ENCODE peak calls at places on chromosomes 7 and 10, in six cellular contexts. One of them, this sample, is unnamed.

GRCh38 chr10:71750124-71750841 is 23.0 kb downstream of the VSIR start:
- DNase-seq in foreskin fibroblast: no peak
- DNase-seq in stimulated activated CD8-positive, alpha-beta memory T cell treated with anti-CD3 and anti-CD28 coated beads, Interleukin-7, amount 100 ng/mL, for 24 hours: no peak
- DNase-seq in HEK293T: no peak
- DNase-seq in posterior vena cava: no peak
- DNase-seq in activated naive CD4-positive, alpha-beta T cell: no peak
- DNase-seq in this sample: no peak

GRCh38 chr10:26821699-26822542 is 38.8 kb downstream of the ABI1 start:
- DNase-seq in foreskin fibroblast: no peak
- DNase-seq in stimulated activated CD8-positive, alpha-beta memory T cell treated with anti-CD3 and anti-CD28 coated beads, Interleukin-7, amount 100 ng/mL, for 24 hours: no peak
- DNase-seq in HEK293T: no peak
- DNase-seq in posterior vena cava: no peak
- DNase-seq in activated naive CD4-positive, alpha-beta T cell: no peak
- DNase-seq in this sample: no peak

GRCh38 chr10:24762966-24763623 is 39.4 kb upstream of the ARHGAP21 start:
- DNase-seq in foreskin fibroblast: peak
- DNase-seq in stimulated activated CD8-positive, alpha-beta memory T cell treated with anti-CD3 and anti-CD28 coated beads, Interleukin-7, amount 100 ng/mL, for 24 hours: no peak
- DNase-seq in HEK293T: no peak
- DNase-seq in posterior vena cava: no peak
- DNase-seq in activated naive CD4-positive, alpha-beta T cell: no peak
- DNase-seq in this sample: peak

GRCh38 chr10:101837753-101838152 is 5.8 kb downstream of the KCNIP2 start:
- DNase-seq in foreskin fibroblast: no peak
- DNase-seq in stimulated activated CD8-positive, alpha-beta memory T cell treated with anti-CD3 and anti-CD28 coated beads, Interleukin-7, amount 100 ng/mL, for 24 hours: no peak
- DNase-seq in HEK293T: no peak
- DNase-seq in posterior vena cava: no peak
- DNase-seq in activated naive CD4-positive, alpha-beta T cell: no peak
- DNase-seq in this sample: no peak

GRCh38 chr7:22420973-22421635 is 64.2 kb upstream of the RAPGEF5 start:
- DNase-seq in foreskin fibroblast: no peak
- DNase-seq in stimulated activated CD8-positive, alpha-beta memory T cell treated with anti-CD3 and anti-CD28 coated beads, Interleukin-7, amount 100 ng/mL, for 24 hours: no peak
- DNase-seq in HEK293T: no peak
- DNase-seq in posterior vena cava: no peak
- DNase-seq in activated naive CD4-positive, alpha-beta T cell: no peak
- DNase-seq in this sample: no peak

GRCh38 chr7:142908921-142909870 is 23.7 kb upstream of the TRPV6 start:
- DNase-seq in foreskin fibroblast: no peak
- DNase-seq in stimulated activated CD8-positive, alpha-beta memory T cell treated with anti-CD3 and anti-CD28 coated beads, Interleukin-7, amount 100 ng/mL, for 24 hours: no peak
- DNase-seq in HEK293T: peak
- DNase-seq in posterior vena cava: no peak
- DNase-seq in activated naive CD4-positive, alpha-beta T cell: no peak
- DNase-seq in this sample: no peak

GRCh38 chr10:75651452-75651851 is 220.0 kb downstream of the LRMDA start:
- DNase-seq in foreskin fibroblast: no peak
- DNase-seq in stimulated activated CD8-positive, alpha-beta memory T cell treated with anti-CD3 and anti-CD28 coated beads, Interleukin-7, amount 100 ng/mL, for 24 hours: no peak
- DNase-seq in HEK293T: peak
- DNase-seq in posterior vena cava: no peak
- DNase-seq in activated naive CD4-positive, alpha-beta T cell: no peak
- DNase-seq in this sample: no peak

GRCh38 chr10:71585579-71586092 is 133.9 kb downstream of the C10orf105 start:
- DNase-seq in foreskin fibroblast: no peak
- DNase-seq in stimulated activated CD8-positive, alpha-beta memory T cell treated with anti-CD3 and anti-CD28 coated beads, Interleukin-7, amount 100 ng/mL, for 24 hours: no peak
- DNase-seq in HEK293T: no peak
- DNase-seq in posterior vena cava: no peak
- DNase-seq in activated naive CD4-positive, alpha-beta T cell: no peak
- DNase-seq in this sample: no peak